ENCODE peak calls at places on chromosomes 16 and 17, in six cellular contexts. M, F, P, L, Z and O are unnamed samples.

GRCh38 chr16:57689772-57690558 is 4.6 kb upstream of the DRC7 start:
- DNase-seq in F (peak), Z (peak), P (no peak), M (no peak), L (peak), O (no peak)

GRCh38 chr17:55322451-55322985 is 57.8 kb downstream of the HLF start:
- DNase-seq in M (no peak), P (no peak), F (no peak), Z (no peak), L (no peak), O (no peak)

GRCh38 chr16:48385272-48385953 is at the start of gene SIAH1:
- DNase-seq in Z (peak), P (peak), F (peak), L (no peak), M (peak), O (no peak)

GRCh38 chr16:77398495-77398894 is 36.3 kb downstream of the ADAMTS18 start:
- DNase-seq in F (no peak), Z (no peak), P (no peak), M (no peak), L (no peak), O (no peak)

GRCh38 chr17:45302649-45303173 is 14.1 kb downstream of the MAP3K14 start:
- DNase-seq in M (peak), F (no peak), Z (no peak), P (no peak), L (no peak), O (no peak)

GRCh38 chr16:28307936-28308335 is 15.6 kb downstream of the SBK1 start:
- DNase-seq in F (no peak), Z (no peak), L (no peak), M (no peak), P (no peak), O (no peak)

GRCh38 chr17:49292901-49293300 is 62.3 kb upstream of the PHOSPHO1 start:
- DNase-seq in Z (no peak), P (no peak), M (no peak), L (no peak), F (no peak), O (no peak)

GRCh38 chr16:57824880-57825279 is 22.6 kb upstream of the KIFC3 start:
- DNase-seq in P (no peak), Z (peak), M (no peak), F (no peak), L (no peak), O (no peak)

GRCh38 chr17:77886387-77886728 is 72.1 kb upstream of the TNRC6C start:
- DNase-seq in P (no peak), F (peak), L (no peak), Z (no peak), M (no peak), O (no peak)

GRCh38 chr16:23379707-23380106 is 73.3 kb downstream of the COG7 start:
- DNase-seq in F (no peak), Z (no peak), P (no peak), L (no peak), M (no peak), O (no peak)

GRCh38 chr16:57763290-57764005 is 27.9 kb downstream of the KATNB1 start:
- DNase-seq in Z (no peak), M (no peak), P (no peak), F (no peak), L (no peak), O (no peak)

GRCh38 chr16:53620476-53620875 is 83.2 kb downstream of the RPGRIP1L start:
- DNase-seq in M (no peak), F (no peak), Z (no peak), L (no peak), P (no peak), O (no peak)

GRCh38 chr16:46746821-46747776 is 1.0 kb downstream of the MYLK3 start:
- DNase-seq in M (no peak), L (no peak), Z (peak), F (no peak), P (no peak), O (no peak)

GRCh38 chr17:57898487-57899311 is 48.9 kb upstream of the MRPS23 start:
- DNase-seq in P (no peak), Z (peak), F (no peak), L (no peak), M (peak), O (no peak)

GRCh38 chr16:57628008-57628781 is at the start of gene ADGRG1:
- DNase-seq in L (peak), F (no peak), Z (no peak), M (no peak), P (peak), O (peak)

GRCh38 chr17:29444589-29444988 is 54.4 kb downstream of the TAOK1 start:
- DNase-seq in M (no peak), L (no peak), P (no peak), F (no peak), Z (no peak), O (peak)

GRCh38 chr17:65009848-65010247 is 46.7 kb downstream of the GNA13 start:
- DNase-seq in Z (no peak), F (no peak), M (no peak), L (no peak), P (no peak), O (no peak)

GRCh38 chr17:79769596-79770520 is 8.1 kb upstream of the CBX2 start:
- DNase-seq in Z (no peak), M (no peak), F (no peak), L (no peak), P (no peak), O (no peak)

GRCh38 chr17:907725-908124 is 71.9 kb downstream of the NXN start:
- DNase-seq in F (no peak), P (no peak), L (no peak), Z (no peak), M (no peak), O (no peak)

GRCh38 chr17:910503-911194 is 68.9 kb downstream of the NXN start:
- DNase-seq in P (no peak), Z (no peak), F (no peak), M (no peak), L (no peak), O (no peak)

GRCh38 chr17:915416-916201 is 64.0 kb downstream of the NXN start:
- DNase-seq in L (no peak), M (no peak), Z (no peak), F (peak), P (peak), O (no peak)

GRCh38 chr17:913207-913606 is 66.4 kb downstream of the NXN start:
- DNase-seq in L (no peak), P (no peak), M (no peak), Z (no peak), F (no peak), O (no peak)

GRCh38 chr17:909642-910323 is 69.8 kb downstream of the NXN start:
- DNase-seq in L (no peak), F (no peak), M (no peak), P (no peak), Z (no peak), O (no peak)
- H3K4me3 ChIP-seq in L (no peak), F (no peak), M (no peak), P (no peak), Z (no peak), O (no peak)

GRCh38 chr16:10031955-10032354 is 150.3 kb downstream of the GRIN2A start:
- DNase-seq in M (no peak), Z (no peak), F (no peak), P (no peak), L (no peak), O (no peak)

GRCh38 chr16:10027553-10027952 is 154.7 kb downstream of the GRIN2A start:
- DNase-seq in Z (no peak), L (no peak), P (no peak), F (no peak), M (no peak), O (no peak)

GRCh38 chr16:10028644-10029043 is 153.6 kb downstream of the GRIN2A start:
- DNase-seq in Z (no peak), F (no peak), L (no peak), M (no peak), P (no peak), O (no peak)

GRCh38 chr16:10033561-10033960 is 148.7 kb downstream of the GRIN2A start:
- DNase-seq in L (no peak), P (no peak), F (no peak), Z (no peak), M (no peak), O (no peak)

GRCh38 chr16:10031473-10031872 is 150.8 kb downstream of the GRIN2A start:
- DNase-seq in M (no peak), L (no peak), P (no peak), Z (no peak), F (no peak), O (no peak)
- TF ChIP-seq CTCF in M (no peak), L (no peak), P (no peak), Z (no peak), F (no peak), O (peak)

GRCh38 chr17:923633-924032 is 55.9 kb downstream of the NXN start:
- DNase-seq in L (no peak), Z (no peak), M (no peak), P (no peak), F (no peak), O (no peak)

GRCh38 chr17:918102-918740 is 61.4 kb downstream of the NXN start:
- DNase-seq in P (no peak), M (no peak), Z (no peak), F (no peak), L (no peak), O (no peak)

GRCh38 chr17:917391-917811 is 62.2 kb downstream of the NXN start:
- DNase-seq in Z (no peak), M (no peak), P (no peak), L (no peak), F (no peak), O (no peak)

GRCh38 chr17:921161-921560 is 58.4 kb downstream of the NXN start:
- DNase-seq in F (no peak), M (no peak), L (no peak), P (no peak), Z (no peak), O (no peak)

DNA sequence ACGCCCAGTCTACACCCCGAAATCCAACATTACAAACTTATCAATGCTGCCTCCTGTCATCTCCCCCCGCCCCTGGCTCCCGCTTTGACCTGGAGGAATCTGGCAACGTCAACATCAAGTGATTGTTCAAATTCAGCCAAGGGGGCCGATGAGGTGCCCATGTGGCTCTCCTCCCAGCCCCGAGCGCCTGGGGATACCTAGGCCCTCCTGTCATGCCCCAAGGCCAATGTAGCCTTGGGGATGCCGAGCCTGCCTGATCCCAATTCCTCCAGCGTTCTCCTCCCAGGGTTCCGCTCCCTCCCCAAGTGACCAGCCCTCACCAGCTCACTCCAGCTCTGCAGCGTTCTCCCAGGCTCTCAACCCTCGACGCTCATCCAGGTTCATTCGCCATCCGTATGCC is 59.4 kb downstream of the NXN start:
- DNase-seq in Z (no peak), P (no peak), F (no peak), M (no peak), L (no peak), O (no peak)
- H3K4me3 ChIP-seq in Z (no peak), P (no peak), F (no peak), M (no peak), L (no peak), O (no peak)

DNA sequence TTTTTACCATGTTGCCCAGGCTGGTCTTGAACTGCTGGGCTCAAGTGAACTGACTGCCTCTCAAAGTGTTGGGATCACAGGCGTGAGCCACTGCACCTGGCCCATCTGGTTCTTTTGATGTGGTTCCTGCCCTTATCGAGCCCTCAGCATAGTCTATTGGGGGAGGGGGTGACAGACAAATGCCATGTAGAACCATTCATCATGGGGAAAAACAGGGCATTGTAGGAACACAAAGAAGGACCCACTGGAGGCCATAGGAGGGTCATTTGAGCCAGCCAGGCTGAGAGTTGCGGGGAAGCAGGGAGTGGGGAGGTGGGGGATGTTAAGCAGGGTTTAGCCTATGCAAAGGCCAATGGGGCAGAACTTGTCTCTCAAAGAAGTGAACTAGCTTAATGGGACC is 11.9 kb downstream of the SEC14L5 start:
- DNase-seq in Z (no peak), F (no peak), P (no peak), M (no peak), L (no peak), O (no peak)
- TF ChIP-seq CTCF in Z (no peak), F (no peak), P (no peak), M (no peak), L (no peak), O (no peak)

DNA sequence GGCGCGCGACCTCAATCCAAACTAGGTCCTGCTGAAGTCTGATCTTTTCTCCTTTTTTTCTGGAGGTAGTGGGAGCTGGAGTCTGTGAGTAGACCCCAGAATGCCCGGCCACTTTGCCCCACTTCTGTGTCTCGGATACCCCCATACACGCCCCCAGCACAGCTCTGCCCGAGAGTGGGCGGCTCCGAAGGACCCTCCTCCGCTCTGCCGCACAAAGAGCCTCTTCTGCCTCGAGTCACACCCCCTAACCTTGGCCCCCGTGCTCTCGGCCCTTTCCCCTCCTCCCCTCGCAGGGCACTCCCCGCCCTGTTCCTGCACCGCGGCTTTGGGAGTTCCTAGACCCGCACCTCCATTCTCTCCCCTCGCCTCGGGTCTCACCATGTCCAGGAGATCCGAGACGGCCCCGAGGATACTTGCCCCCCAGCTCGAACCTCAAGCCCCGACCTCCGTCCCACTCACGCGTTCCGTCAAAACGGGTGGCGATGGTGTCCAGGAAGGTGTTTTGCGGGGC is 476 bp downstream of the KCNH4 start:
- DNase-seq in P (no peak), L (no peak), Z (no peak), F (no peak), M (no peak), O (no peak)
- H3K4me3 ChIP-seq in P (peak), L (no peak), Z (peak), F (peak), M (no peak), O (no peak)

GRCh38 chr16:72995151-72995881 is 52.6 kb downstream of the ZFHX3 start:
- DNase-seq in L (no peak), M (peak), P (peak), Z (no peak), F (peak), O (no peak)
- TF ChIP-seq CTCF in L (peak), M (peak), P (peak), Z (peak), F (peak), O (peak)

GRCh38 chr16:3234543-3235541 is at the start of gene ZNF200:
- DNase-seq in Z (peak), P (peak), L (peak), F (peak), M (peak), O (peak)
- H3K4me3 ChIP-seq in Z (peak), P (peak), L (peak), F (peak), M (peak), O (peak)

GRCh38 chr16:30802971-30803370 is 16.0 kb upstream of the ZNF629 start:
- DNase-seq in Z (no peak), M (no peak), F (no peak), L (no peak), P (no peak), O (no peak)

GRCh38 chr16:30793508-30794069 is 6.6 kb upstream of the ZNF629 start:
- DNase-seq in F (no peak), P (no peak), M (no peak), Z (no peak), L (no peak), O (no peak)

GRCh38 chr16:30794634-30795033 is 7.6 kb upstream of the ZNF629 start:
- DNase-seq in L (no peak), F (no peak), Z (no peak), M (no peak), P (no peak), O (no peak)

DNA sequence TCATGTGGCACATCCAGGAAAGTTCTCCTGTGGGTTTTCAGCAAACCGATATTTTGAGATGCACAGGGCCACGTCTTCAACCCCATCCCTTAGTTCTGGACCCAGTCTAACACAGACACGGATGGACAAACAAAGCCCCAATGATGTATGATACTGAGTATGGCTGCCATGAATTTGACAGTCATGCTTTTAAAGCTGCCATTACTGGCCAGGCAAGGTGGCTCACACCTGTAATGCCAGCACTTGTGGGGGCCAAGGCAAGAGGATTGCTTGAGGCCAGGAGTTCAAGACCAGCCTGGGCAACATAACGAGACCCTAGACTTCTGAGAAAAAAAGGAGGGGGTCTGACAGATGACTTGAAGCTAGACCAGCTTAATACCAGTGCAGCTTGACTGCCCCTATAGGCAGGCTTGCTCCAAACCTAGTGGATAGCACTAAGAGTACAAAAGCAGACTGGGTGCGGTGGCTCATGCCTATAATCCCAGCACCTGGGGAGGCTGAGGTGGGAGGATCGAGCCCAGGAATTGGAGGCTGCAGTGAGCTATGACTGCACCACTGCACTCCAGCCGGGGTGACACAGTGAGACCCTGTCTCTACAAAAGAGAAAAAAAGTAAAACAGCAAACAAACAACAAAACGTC is 10.8 kb upstream of the ZNF629 start:
- DNase-seq in Z (no peak), P (no peak), F (no peak), M (no peak), L (no peak), O (no peak)
- TF ChIP-seq CTCF in Z (no peak), P (peak), F (no peak), M (no peak), L (peak), O (no peak)

DNA sequence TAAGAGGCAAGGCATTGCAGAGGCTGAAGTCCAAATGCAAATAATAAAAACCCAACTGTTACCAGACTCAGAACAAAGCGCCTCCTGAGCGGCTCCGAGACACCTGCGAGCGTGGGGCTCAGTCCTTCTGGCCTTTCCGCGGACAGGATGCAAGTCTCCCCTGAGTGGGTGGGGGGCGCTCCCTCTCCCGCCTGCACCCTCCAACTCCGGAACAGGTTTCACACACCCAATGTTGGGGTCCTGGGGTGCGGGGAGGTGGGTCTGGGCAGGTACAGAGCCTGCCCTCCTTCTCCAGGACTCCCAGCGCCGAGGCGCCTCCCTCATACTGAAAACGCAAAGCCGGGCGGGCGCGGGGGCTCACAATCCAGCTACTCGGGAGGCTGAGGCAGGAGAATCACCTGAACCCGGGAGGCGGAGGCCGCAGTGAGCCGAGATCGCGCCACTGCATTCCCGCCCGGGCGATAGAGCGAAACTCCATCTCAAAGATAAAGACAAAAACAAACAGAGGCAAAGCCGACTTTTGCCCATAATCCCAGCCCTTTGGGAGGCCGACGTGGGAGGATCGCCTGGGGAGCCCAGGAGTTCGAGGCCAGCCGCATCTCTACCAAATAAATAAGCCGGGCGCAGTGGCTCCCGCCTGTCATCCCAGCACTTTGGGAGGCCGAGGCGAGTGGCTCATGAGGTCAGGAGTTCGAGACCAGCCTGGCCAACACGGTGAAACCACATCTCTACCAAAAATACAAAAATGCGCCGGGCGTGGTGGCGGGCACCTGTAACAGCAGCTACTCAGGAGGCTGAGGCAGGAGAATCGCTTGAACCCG is 893 bp downstream of the GINS2 start:
- DNase-seq in M (peak), F (no peak), P (no peak), Z (no peak), L (no peak), O (no peak)
- H3K4me3 ChIP-seq in M (peak), F (peak), P (peak), Z (peak), L (peak), O (peak)

GRCh38 chr17:6775871-6776405 is at the start of gene FBXO39:
- DNase-seq in F (no peak), L (no peak), Z (no peak), M (no peak), P (no peak), O (no peak)
- TF ChIP-seq CTCF in F (no peak), L (no peak), Z (no peak), M (no peak), P (no peak), O (no peak)